ENCODE peak calls at places on chromosomes 6 and 20, in four cellular contexts. S, X, J and L are unnamed samples.

GRCh38 chr6:137799950-137800568 is 67.0 kb upstream of the TNFAIP3 start:
- DNase-seq in X (peak; percentile 65), J (no peak), S (peak; percentile 75), L (no peak)

GRCh38 chr6:28953039-28953872 is 29.5 kb upstream of the TRIM27 start:
- DNase-seq in X (peak; percentile 87), J (no peak), S (peak; percentile 50), L (no peak)

GRCh38 chr20:10955166-10955565 is 281.4 kb upstream of the JAG1 start:
- DNase-seq in J (no peak), S (no peak), X (no peak), L (no peak)

GRCh38 chr20:31833130-31833930 is 12.1 kb downstream of the FOXS1 start:
- DNase-seq in J (peak; percentile 65), X (peak; percentile 43), S (peak; percentile 46), L (no peak)

GRCh38 chr6:7185561-7185960 is 77.8 kb downstream of the RREB1 start:
- DNase-seq in S (no peak), J (no peak), X (no peak), L (no peak)

GRCh38 chr20:37610203-37610798 is 82.6 kb upstream of the BLCAP start:
- DNase-seq in X (no peak), S (no peak), J (no peak), L (no peak)

GRCh38 chr6:43695078-43695966 is 7.7 kb upstream of the MRPS18A start:
- DNase-seq in S (peak; percentile 55), J (peak; percentile 46), X (peak; percentile 42), L (no peak)

GRCh38 chr6:148761532-148761951 is 14.7 kb downstream of the UST start:
- DNase-seq in X (no peak), S (peak; percentile 27), J (no peak), L (no peak)

GRCh38 chr6:85756982-85757381 is 114.3 kb upstream of the SYNCRIP start:
- DNase-seq in J (no peak), S (peak; percentile 3), X (peak; percentile 45), L (peak; percentile 4)

GRCh38 chr6:130529569-130530149 is 163.8 kb downstream of the TMEM200A start:
- DNase-seq in X (no peak), J (no peak), S (no peak), L (no peak)

GRCh38 chr6:8337147-8337546 is 98.2 kb downstream of the SLC35B3 start:
- DNase-seq in S (no peak), J (no peak), X (no peak), L (no peak)

GRCh38 chr20:7695622-7696021 is 244.6 kb downstream of the HAO1 start:
- DNase-seq in S (no peak), X (no peak), J (no peak), L (peak; percentile 17)

GRCh38 chr20:6956056-6956455 is 188.6 kb downstream of the BMP2 start:
- DNase-seq in X (no peak), S (no peak), J (no peak), L (no peak)

GRCh38 chr6:155196891-155197290 is 66.9 kb upstream of the CLDN20 start:
- DNase-seq in S (no peak), J (no peak), X (no peak), L (no peak)

GRCh38 chr6:36755435-36756348 is 58.1 kb downstream of the RAB44 start:
- DNase-seq in J (no peak), S (peak; percentile 25), X (no peak), L (no peak)

GRCh38 chr6:85464722-85465150 is 14.9 kb downstream of the NT5E start:
- DNase-seq in J (no peak), S (no peak), X (peak; percentile 88), L (no peak)

GRCh38 chr20:34473262-34473883 is 42.8 kb upstream of the DYNLRB1 start:
- DNase-seq in X (peak; percentile 64), J (peak; percentile 38), S (peak; percentile 15), L (peak; percentile 24)

GRCh38 chr20:48689874-48690571 is 137.8 kb downstream of the PREX1 start:
- DNase-seq in S (no peak), X (no peak), J (no peak), L (no peak)

GRCh38 chr20:37390503-37390890 is 44.6 kb downstream of the SRC start:
- DNase-seq in S (no peak), X (no peak), J (no peak), L (no peak)

GRCh38 chr6:28402197-28402596 is 2.6 kb upstream of the ZSCAN12 start:
- DNase-seq in S (no peak), X (no peak), J (no peak), L (no peak)

GRCh38 chr6:24933266-24933665 is 2.5 kb downstream of the RIPOR2 start:
- DNase-seq in J (no peak), S (no peak), X (no peak), L (no peak)

GRCh38 chr6:97401533-97401932 is 118.5 kb upstream of the MMS22L start:
- DNase-seq in J (no peak), S (no peak), X (peak; percentile 49), L (no peak)

GRCh38 chr20:49685809-49686208 is 27.9 kb downstream of the B4GALT5 start:
- DNase-seq in J (no peak), S (no peak), X (peak; percentile 87), L (peak; percentile 46)

GRCh38 chr6:1703091-1703855 is 93.6 kb downstream of the FOXC1 start:
- DNase-seq in X (no peak), J (no peak), S (no peak), L (no peak)

GRCh38 chr20:4950437-4950836 is 50.9 kb downstream of the SLC23A2 start:
- DNase-seq in S (no peak), J (no peak), X (no peak), L (no peak)

GRCh38 chr20:4950841-4951240 is 50.5 kb downstream of the SLC23A2 start:
- DNase-seq in S (no peak), X (no peak), J (no peak), L (no peak)

GRCh38 chr20:4951299-4951698 is 50.0 kb downstream of the SLC23A2 start:
- DNase-seq in J (no peak), X (peak; percentile 33), S (peak; percentile 16), L (no peak)

GRCh38 chr20:4947817-4948559 is 53.3 kb downstream of the SLC23A2 start:
- DNase-seq in S (no peak), J (no peak), X (no peak), L (no peak)

DNA sequence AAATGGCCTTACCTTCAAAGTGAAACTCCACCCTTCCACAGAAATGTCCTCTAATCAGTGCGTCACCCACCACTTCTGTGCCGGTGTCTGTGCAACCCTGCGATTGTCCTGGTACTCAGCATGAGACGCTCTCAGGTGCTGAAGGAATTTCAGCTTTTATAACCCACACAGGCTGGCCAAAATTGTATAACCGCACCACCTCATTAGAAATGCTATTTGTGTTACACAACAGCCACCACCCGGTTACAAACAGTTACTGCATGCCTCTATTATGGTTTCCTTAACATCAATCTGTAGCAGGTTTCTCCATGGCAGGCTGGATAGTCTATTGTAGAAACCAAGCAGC is 51.5 kb downstream of the SLC23A2 start:
- DNase-seq in X (peak; percentile 43), J (no peak), S (peak; percentile 44), L (no peak)
- TF ChIP-seq CTCF in X (peak; percentile 63), J (peak; percentile 62), S (no peak), L (peak; percentile 67)

DNA sequence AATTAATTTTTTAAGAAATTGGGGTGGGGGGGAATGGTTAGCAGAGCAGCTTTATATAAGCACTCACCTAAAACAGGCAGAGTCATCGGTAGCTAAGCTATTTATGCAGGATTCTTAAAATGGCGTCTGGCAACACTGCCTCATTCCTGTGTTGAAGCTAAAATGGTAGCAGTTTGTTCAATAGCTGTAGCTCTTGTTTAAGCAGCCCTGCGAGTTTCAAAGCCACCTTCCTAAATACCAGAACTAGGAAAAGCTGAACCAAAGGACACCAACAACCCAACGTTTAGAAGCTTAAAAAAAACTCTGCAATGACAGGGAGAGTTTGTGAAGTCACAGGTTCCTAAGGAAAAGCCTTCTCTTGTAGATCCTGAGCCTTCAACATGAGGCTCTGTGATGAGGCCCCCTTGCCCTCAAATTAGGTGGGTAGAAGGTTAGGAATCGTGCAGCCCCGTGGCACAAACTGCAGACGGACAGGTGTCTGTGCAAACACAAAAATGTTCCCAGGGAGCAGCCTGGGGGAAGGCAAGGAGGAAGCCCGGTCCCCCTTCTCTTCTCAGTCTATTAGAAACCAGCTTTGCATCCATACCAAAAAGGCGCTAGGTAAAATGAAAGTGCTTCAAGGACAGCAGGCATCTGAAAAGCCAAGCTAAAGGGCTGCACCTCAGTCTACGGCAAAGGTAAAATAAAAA is 4.7 kb downstream of the ZMYND8 start:
- DNase-seq in S (no peak), X (no peak), J (no peak), L (no peak)
- H3K4me3 ChIP-seq in S (no peak overlapping the region), X (no peak overlapping the region), J (peak overlapping the region; percentile 55), L (no peak overlapping the region)

GRCh38 chr6:20169786-20170185 is 42.5 kb downstream of the MBOAT1 start:
- DNase-seq in S (no peak), J (no peak), X (no peak), L (no peak)

GRCh38 chr6:20173833-20174796 is 38.2 kb downstream of the MBOAT1 start:
- DNase-seq in J (no peak), S (no peak), X (no peak), L (no peak)

GRCh38 chr6:20175810-20176209 is 36.5 kb downstream of the MBOAT1 start:
- DNase-seq in J (no peak), X (no peak), S (no peak), L (no peak)

GRCh38 chr6:20170455-20171148 is 41.7 kb downstream of the MBOAT1 start:
- DNase-seq in J (no peak), S (no peak), X (no peak), L (no peak)

DNA sequence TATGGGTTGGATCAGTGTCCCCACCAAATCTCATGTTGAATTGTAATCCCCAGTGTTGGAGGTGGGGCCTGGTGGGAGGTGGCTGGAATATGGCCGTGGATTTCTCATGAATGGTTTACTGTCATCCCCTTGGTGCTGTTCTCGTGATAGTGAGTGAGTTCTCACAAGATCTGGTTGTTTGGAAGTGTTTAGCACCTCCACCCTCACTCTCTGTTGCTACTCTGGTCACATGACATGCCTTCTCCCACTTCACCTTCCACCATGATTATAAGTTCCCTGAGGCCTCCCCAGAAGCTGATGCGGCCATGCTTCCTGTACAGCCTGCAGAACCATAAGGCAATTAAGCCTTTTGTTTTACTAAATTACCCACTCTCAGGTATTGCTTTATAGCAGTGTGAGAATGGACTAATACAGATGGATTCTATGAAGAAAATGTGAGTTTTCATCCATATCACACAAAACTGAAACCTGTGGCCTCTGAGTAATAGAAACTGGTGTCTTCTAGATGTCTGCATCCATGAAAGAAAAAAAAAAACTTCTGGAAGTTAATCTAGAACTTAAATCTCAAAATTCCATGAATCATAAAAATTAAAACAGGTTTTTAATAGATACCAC is 39.3 kb downstream of the MBOAT1 start:
- DNase-seq in X (no peak), J (no peak), S (no peak), L (no peak)
- TF ChIP-seq CTCF in X (no peak), J (no peak), S (no peak), L (no peak)

DNA sequence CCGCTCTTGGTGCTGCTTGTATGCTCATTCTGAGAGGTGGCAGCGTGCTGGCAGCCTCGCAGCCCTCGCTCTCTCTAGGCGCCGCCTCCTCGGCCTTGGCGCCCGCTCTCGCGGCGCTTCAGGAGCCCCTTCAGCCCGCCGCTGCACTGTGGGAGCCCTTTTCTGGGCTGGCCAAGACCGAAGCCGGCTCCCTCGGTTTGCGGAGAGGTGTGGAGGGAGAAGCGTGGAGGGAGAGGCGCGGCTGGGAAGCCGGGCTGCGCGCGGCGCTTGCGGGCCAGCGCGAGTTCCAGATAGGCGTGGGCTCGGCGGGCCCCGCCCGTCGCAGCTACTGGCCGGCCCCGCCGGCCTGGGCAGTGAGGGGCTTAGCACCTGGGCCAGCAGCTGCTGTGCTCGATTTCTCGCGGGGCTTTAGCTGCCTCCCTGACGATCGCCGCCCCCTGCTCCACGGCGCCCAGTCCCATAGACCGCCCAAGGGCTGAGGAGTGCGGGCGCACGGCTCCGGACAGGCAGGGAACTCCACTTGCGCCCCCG is 19.5 kb upstream of the FAM8A1 start:
- DNase-seq in S (peak; percentile 42), X (peak; percentile 53), J (peak; percentile 44), L (no peak)
- H3K4me3 ChIP-seq in S (peak overlapping the region; percentile 15), X (peak overlapping the region; percentile 42), J (peak overlapping the region; percentile 72), L (peak overlapping the region; percentile 56)